ENCODE peak calls at places on chromosomes 6 and 20, in seven cellular contexts. S, Q, L, Y, N, V and B are unnamed samples. For H3K4me1, the result is how much of the 10 kb centered on the place peaks cover.

GRCh38 chr6:36133148-36133547 is 2.8 kb downstream of the MAPK13 start:
- DNase-seq in N (no peak), S (no peak), V (no peak), Y (no peak), Q (no peak), L (no peak), B (no peak)

GRCh38 chr6:111841822-111842221 is 31.4 kb downstream of the FYN start:
- DNase-seq in Q (peak), N (no peak), L (no peak), V (peak), Y (no peak), S (no peak), B (no peak)

GRCh38 chr20:49132995-49133451 is 55.1 kb downstream of the STAU1 start:
- DNase-seq in Y (no peak), N (no peak), Q (peak), L (no peak), V (peak), S (no peak), B (no peak)

GRCh38 chr6:121443953-121444590 is 8.6 kb downstream of the GJA1 start:
- DNase-seq in Y (no peak), L (no peak), N (no peak), Q (no peak), S (no peak), V (peak), B (no peak)

GRCh38 chr20:23658336-23658735 is 20.6 kb upstream of the CST3 start:
- DNase-seq in V (no peak), Q (no peak), Y (no peak), L (no peak), S (no peak), N (no peak), B (no peak)

GRCh38 chr6:130140084-130140483 is 82.7 kb downstream of the SAMD3 start:
- DNase-seq in Y (no peak), L (no peak), V (no peak), Q (no peak), N (no peak), S (no peak), B (no peak)

GRCh38 chr6:34922177-34922663 is 33.2 kb downstream of the ANKS1A start:
- DNase-seq in S (no peak), Y (no peak), L (no peak), N (no peak), V (peak), Q (peak), B (no peak)

GRCh38 chr6:13096084-13096483 is 232.3 kb downstream of the TBC1D7 start:
- DNase-seq in Q (no peak), Y (no peak), V (no peak), S (no peak), N (no peak), L (no peak), B (no peak)

GRCh38 chr20:63977392-63978276 is 1.8 kb downstream of the SAMD10 start:
- DNase-seq in V (peak), Y (no peak), N (peak), Q (peak), S (no peak), L (no peak), B (peak)

GRCh38 chr6:69867075-69867911 is 937 bp downstream of the COL19A1 start:
- DNase-seq in Q (no peak), L (no peak), Y (peak), S (peak), N (peak), V (peak), B (peak)

GRCh38 chr20:53789913-53790675 is 196.5 kb upstream of the ZNF217 start:
- DNase-seq in N (no peak), Y (no peak), S (no peak), V (no peak), L (peak), Q (no peak), B (no peak)

GRCh38 chr6:148440877-148441453 is 98.3 kb downstream of the SASH1 start:
- DNase-seq in V (peak), S (peak), Q (peak), L (no peak), Y (peak), N (peak), B (no peak)

GRCh38 chr6:119148102-119148824 is 69.8 kb upstream of the FAM184A start:
- DNase-seq in N (no peak), V (peak), L (no peak), Q (peak), S (peak), Y (no peak), B (no peak)

GRCh38 chr6:136113736-136114173 is 136.4 kb downstream of the MTFR2 start:
- DNase-seq in Y (peak), L (no peak), N (no peak), S (peak), Q (peak), V (peak), B (peak)

GRCh38 chr6:38671885-38672467 is 31.0 kb downstream of the GLO1 start:
- DNase-seq in L (no peak), S (no peak), Q (peak), V (peak), Y (peak), N (no peak), B (no peak)

GRCh38 chr6:147793871-147794643 is 285.6 kb downstream of the SAMD5 start:
- DNase-seq in L (no peak), Q (no peak), Y (no peak), V (peak), N (no peak), S (no peak), B (no peak)

GRCh38 chr6:13559251-13559650 is 15.2 kb upstream of the SIRT5 start:
- DNase-seq in N (peak), V (no peak), Q (no peak), S (no peak), Y (no peak), L (no peak), B (no peak)

GRCh38 chr6:53361549-53362031 is 12.8 kb upstream of the ELOVL5 start:
- DNase-seq in Y (peak), S (no peak), V (peak), N (no peak), L (no peak), Q (peak), B (no peak)

GRCh38 chr6:161279677-161280365 is 6.0 kb upstream of the AGPAT4 start:
- DNase-seq in Q (peak), N (no peak), V (peak), S (no peak), Y (no peak), L (no peak), B (no peak)

GRCh38 chr20:13610205-13610604 is 28.5 kb downstream of the TASP1 start:
- DNase-seq in Q (no peak), N (no peak), V (no peak), L (no peak), S (no peak), Y (no peak), B (no peak)

GRCh38 chr6:149751239-149751638 is 1.7 kb downstream of the PCMT1 start:
- DNase-seq in S (no peak), Q (no peak), N (no peak), Y (no peak), V (no peak), L (no peak), B (no peak)

GRCh38 chr20:64210661-64211369 is 44.7 kb upstream of the PCMTD2 start:
- DNase-seq in S (no peak), Y (no peak), V (no peak), Q (no peak), N (no peak), L (no peak), B (no peak)

GRCh38 chr6:91152824-91153223 is 566.0 kb upstream of the MAP3K7 start:
- DNase-seq in N (no peak), V (no peak), L (no peak), Q (no peak), Y (no peak), S (no peak), B (no peak)

GRCh38 chr6:142867988-142868818 is 76.8 kb downstream of the HIVEP2 start:
- DNase-seq in S (no peak), Q (peak), N (no peak), V (peak), L (no peak), Y (peak), B (no peak)

GRCh38 chr6:123127807-123128206 is 131.8 kb downstream of the CLVS2 start:
- DNase-seq in Q (no peak), V (no peak), Y (no peak), N (no peak), S (no peak), L (no peak), B (no peak)

GRCh38 chr6:22240025-22240424 is 56.8 kb downstream of the PRL start:
- DNase-seq in Y (no peak), V (no peak), S (no peak), N (no peak), L (no peak), Q (no peak), B (no peak)

GRCh38 chr6:151087861-151088598 is 151.7 kb upstream of the AKAP12 start:
- DNase-seq in L (no peak), S (peak), Q (peak), N (no peak), V (peak), Y (no peak), B (no peak)

GRCh38 chr6:31096656-31097055 is 15.7 kb downstream of the C6orf15 start:
- DNase-seq in L (no peak), N (no peak), Y (no peak), Q (no peak), V (no peak), S (no peak), B (no peak)

GRCh38 chr6:11585426-11586016 is 48.0 kb downstream of the TMEM170B start:
- DNase-seq in N (no peak), Q (no peak), Y (no peak), V (peak), L (no peak), S (no peak), B (no peak)

GRCh38 chr20:25532015-25532751 is 53.1 kb downstream of the NINL start:
- DNase-seq in S (no peak), L (no peak), Y (no peak), N (no peak), Q (no peak), V (no peak), B (no peak)

GRCh38 chr6:355373-355772 is 36.2 kb upstream of the IRF4 start:
- DNase-seq in Q (no peak), Y (no peak), V (no peak), S (no peak), L (no peak), N (no peak), B (no peak)

GRCh38 chr6:155599571-155599970 is 143.9 kb upstream of the NOX3 start:
- DNase-seq in L (no peak), N (no peak), Y (no peak), Q (no peak), S (no peak), V (no peak), B (no peak)

GRCh38 chr6:140370949-140371348 is 996.5 kb upstream of the CITED2 start:
- DNase-seq in V (no peak), Q (no peak), L (no peak), S (no peak), N (no peak), Y (no peak), B (no peak)

GRCh38 chr6:44269921-44270525 is at the start of gene TMEM151B:
- DNase-seq in Q (no peak), S (no peak), N (no peak), V (no peak), Y (no peak), L (no peak), B (no peak)

GRCh38 chr6:24125980-24126379 is at the start of gene NRSN1:
- DNase-seq in Q (no peak), N (no peak), L (no peak), S (no peak), Y (no peak), V (no peak), B (no peak)

GRCh38 chr6:169288591-169288990 is 34.9 kb upstream of the THBS2 start:
- DNase-seq in S (peak), Q (peak), L (no peak), Y (no peak), V (peak), N (no peak), B (no peak)
- TF ChIP-seq CTCF in S (no peak), Q (no peak), L (no peak), Y (no peak), V (no peak), N (no peak), B (no peak)

GRCh38 chr6:42338573-42339218 is 113.0 kb downstream of the TRERF1 start:
- DNase-seq in Y (no peak), L (no peak), Q (peak), N (no peak), S (no peak), V (peak), B (no peak)

GRCh38 chr6:42340516-42340915 is 111.2 kb downstream of the TRERF1 start:
- DNase-seq in Y (no peak), V (no peak), N (no peak), S (no peak), L (no peak), Q (no peak), B (no peak)

GRCh38 chr6:42341221-42341620 is 110.5 kb downstream of the TRERF1 start:
- DNase-seq in L (no peak), V (no peak), S (no peak), Q (no peak), Y (no peak), N (no peak), B (no peak)

GRCh38 chr6:42337985-42338572 is 113.6 kb downstream of the TRERF1 start:
- DNase-seq in Y (no peak), V (no peak), S (no peak), Q (no peak), N (no peak), L (no peak), B (no peak)

DNA sequence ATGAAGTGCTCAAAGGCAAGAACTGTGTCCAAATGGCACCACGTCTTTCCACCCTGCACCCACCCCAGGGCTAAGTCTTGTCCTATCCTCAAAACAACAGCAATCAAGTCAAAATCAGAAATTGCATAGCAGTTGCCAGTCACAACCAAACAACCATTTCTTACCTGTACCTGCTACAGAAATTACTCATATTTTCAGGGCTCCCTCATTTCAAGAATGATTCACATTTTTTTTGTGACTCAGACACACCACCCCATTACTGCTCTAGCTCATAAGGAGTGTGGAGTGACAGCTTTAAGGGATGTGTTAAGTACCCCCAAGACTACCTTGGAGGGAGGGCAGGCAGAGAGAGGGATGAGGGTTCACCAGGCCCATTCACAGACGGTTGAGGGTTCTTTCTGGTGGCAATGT is 111.7 kb downstream of the TRERF1 start:
- DNase-seq in Q (no peak), N (no peak), L (no peak), S (no peak), V (peak), Y (no peak), B (no peak)
- H3K4me3 ChIP-seq in Q (no peak), N (no peak), L (no peak), S (no peak), V (no peak), Y (no peak), B (no peak)

GRCh38 chr20:47360489-47361267 is 4.2 kb upstream of the ZMYND8 start:
- DNase-seq in Y (peak), N (peak), L (peak), V (peak), Q (peak), S (peak), B (peak)
- H3K4me1 ChIP-seq in Y (under half), N (under half), L (half or more), V (under half), Q (half or more), S (under half), B (half or more)

DNA sequence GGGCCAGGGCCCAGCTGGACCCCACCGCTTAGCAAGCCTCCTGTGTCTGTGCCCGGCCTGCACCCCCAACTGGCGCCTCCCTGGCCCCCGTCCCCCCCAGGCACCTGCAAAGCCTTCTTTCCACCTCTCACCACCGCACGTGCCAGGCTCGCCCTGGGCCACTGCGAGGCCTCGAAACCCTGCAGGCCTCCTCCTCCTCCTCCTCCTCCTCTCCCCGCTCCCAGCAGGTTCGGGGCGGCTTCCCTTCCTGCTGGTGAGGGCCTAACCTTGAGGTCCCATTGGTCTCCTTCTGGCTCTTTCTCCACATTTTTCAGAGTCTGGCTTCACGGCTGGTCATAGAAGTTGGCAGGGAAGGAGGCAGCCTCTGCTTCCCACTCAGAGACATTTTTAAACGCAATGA is 76.8 kb upstream of the GATA5 start:
- DNase-seq in Y (no peak), Q (no peak), V (no peak), N (no peak), L (no peak), S (no peak), B (no peak)
- TF ChIP-seq CTCF in Y (no peak), Q (no peak), V (no peak), N (no peak), L (no peak), S (no peak), B (no peak)

GRCh38 chr6:75350156-75350555 is 65.6 kb upstream of the TMEM30A start:
- DNase-seq in L (no peak), Y (no peak), Q (no peak), V (no peak), N (no peak), S (no peak), B (no peak)
- H3K4me3 ChIP-seq in L (no peak), Y (no peak), Q (no peak), V (no peak), N (no peak), S (no peak), B (no peak)

GRCh38 chr6:56729719-56730118 is 87.0 kb upstream of the DST start:
- DNase-seq in S (no peak), L (no peak), Y (no peak), N (no peak), V (peak), Q (peak), B (no peak)

GRCh38 chr6:56725257-56725656 is 82.6 kb upstream of the DST start:
- DNase-seq in Y (no peak), Q (no peak), S (no peak), N (no peak), L (no peak), V (peak), B (no peak)

GRCh38 chr6:56724455-56724854 is 81.8 kb upstream of the DST start:
- DNase-seq in S (no peak), N (no peak), L (no peak), V (peak), Y (no peak), Q (peak), B (no peak)

GRCh38 chr6:56730663-56731529 is 88.2 kb upstream of the DST start:
- DNase-seq in V (peak), Y (no peak), Q (peak), L (no peak), N (no peak), S (no peak), B (no peak)

GRCh38 chr6:56727097-56727845 is 84.6 kb upstream of the DST start:
- DNase-seq in Q (peak), N (no peak), V (peak), S (no peak), Y (no peak), L (no peak), B (no peak)
- H3K4me1 ChIP-seq in Q (half or more), N (under half), V (under half), S (under half), Y (under half), L (under half), B (under half)

GRCh38 chr6:163191704-163192537 is 222.6 kb upstream of the QKI start:
- DNase-seq in N (no peak), V (no peak), L (no peak), Y (no peak), Q (no peak), S (no peak), B (no peak)
- TF ChIP-seq CTCF in N (no peak), V (no peak), L (no peak), Y (no peak), Q (no peak), S (no peak), B (no peak)

DNA sequence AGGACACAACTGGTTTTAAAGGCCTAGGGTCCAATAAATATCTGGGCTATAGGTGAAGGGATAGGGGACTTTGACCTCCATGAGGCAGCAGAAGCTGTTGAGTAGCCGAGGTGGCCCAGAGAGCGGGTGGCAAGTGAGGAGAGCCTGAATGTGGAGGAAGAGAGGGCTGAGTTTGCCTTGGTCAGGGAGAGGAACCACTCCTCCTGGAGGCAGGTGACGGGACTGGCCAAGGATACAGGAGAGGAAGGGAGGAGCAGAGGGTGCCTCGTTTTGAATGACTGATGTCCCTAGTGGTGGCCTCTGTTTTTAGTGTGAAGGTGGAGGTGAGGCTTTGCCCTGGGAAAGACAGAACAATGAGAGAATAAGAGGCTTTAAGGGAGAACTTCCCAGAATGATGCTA is 19.1 kb upstream of the AAR2 start:
- DNase-seq in V (no peak), L (no peak), S (no peak), Y (no peak), Q (no peak), N (no peak), B (no peak)
- H3K4me3 ChIP-seq in V (no peak), L (no peak), S (no peak), Y (no peak), Q (no peak), N (no peak), B (no peak)